ENCODE peak calls at places on chromosome X, in six cellular contexts. O is activated CD4-positive, alpha-beta T cell treated with anti-CD3 and anti-CD28 coated beads, Interleukin-2, amount 10 ng/mL, durations not matched to agents 7 days and 5 days; C is stimulated activated CD4-positive, alpha-beta T cell treated with anti-CD3 and anti-CD28 coated beads, Interleukin-12 subunit alpha, Interleukin-12 subunit beta, amount 100 ng/mL, for 4 hours; N is NCI-H226; V is HTR-8/SVneo; I is WTC11. X is an unnamed sample.

GRCh38 chrX:18955676-18956075 is 28.2 kb downstream of the PHKA2 start:
- DNase-seq in O (no peak), N (no peak), V (no peak), I (no peak), C (no peak), X (no peak)

GRCh38 chrX:154727418-154728323 is 23.2 kb downstream of the GAB3 start:
- DNase-seq in C (no peak), O (no peak), N (peak; percentile 75), I (no peak), V (no peak), X (no peak)

GRCh38 chrX:17591741-17592110 is 145.6 kb upstream of the SCML1 start:
- DNase-seq in V (peak; percentile 21), I (no peak), N (peak; percentile 52), C (no peak), O (no peak), X (no peak)

GRCh38 chrX:150649096-150649870 is 43.9 kb upstream of the MTMR1 start:
- DNase-seq in C (no peak), O (no peak), V (no peak), N (peak; percentile 1), I (no peak), X (no peak)

GRCh38 chrX:154804957-154805695 is at the start of gene MPP1:
- DNase-seq in O (peak; percentile 71), V (peak; percentile 9), C (peak; percentile 71), I (peak; percentile 66), N (peak; percentile 51), X (peak; percentile 87)

GRCh38 chrX:20527458-20528099 is 260.9 kb upstream of the RPS6KA3 start:
- DNase-seq in O (no peak), N (no peak), V (peak; percentile 37), C (no peak), I (no peak), X (no peak)

GRCh38 chrX:109374276-109374960 is 107.5 kb downstream of the GUCY2F start:
- DNase-seq in C (no peak), O (no peak), N (no peak), I (no peak), V (no peak), X (peak; percentile 47)

GRCh38 chrX:40006025-40007017 is 91.4 kb downstream of the BCOR start:
- DNase-seq in O (no peak), C (peak; percentile 39), V (no peak), I (peak; percentile 65), N (no peak), X (peak; percentile 91)

GRCh38 chrX:38798956-38799355 is 2.3 kb upstream of the MID1IP1 start:
- DNase-seq in V (no peak), I (no peak), C (no peak), N (no peak), O (no peak), X (no peak)

GRCh38 chrX:115696939-115697338 is 136.0 kb downstream of the PLS3 start:
- DNase-seq in O (no peak), I (no peak), C (no peak), V (no peak), N (no peak), X (no peak)

GRCh38 chrX:134949271-134949670 is 41.5 kb upstream of the SMIM10 start:
- DNase-seq in I (no peak), V (no peak), N (peak; percentile 54), O (no peak), C (no peak), X (no peak)

GRCh38 chrX:54045563-54046228 is 1.4 kb upstream of the PHF8 start:
- DNase-seq in N (no peak), O (no peak), V (no peak), I (no peak), C (no peak), X (no peak)

GRCh38 chrX:45850197-45850774 is 649.6 kb upstream of the DIPK2B start:
- DNase-seq in C (peak; percentile 15), I (peak; percentile 14), N (no peak), O (peak; percentile 28), V (no peak), X (peak; percentile 60)

GRCh38 chrX:47218920-47219815 is 687 bp downstream of the CDK16 start:
- DNase-seq in C (peak; percentile 47), I (peak; percentile 36), V (peak; percentile 10), N (peak; percentile 12), O (peak; percentile 50), X (peak; percentile 77)

GRCh38 chrX:7720519-7720918 is 122.5 kb upstream of the VCX start:
- DNase-seq in O (no peak), V (no peak), I (no peak), N (no peak), C (no peak), X (no peak)

GRCh38 chrX:13469963-13470679 is 99.3 kb upstream of the EGFL6 start:
- DNase-seq in C (no peak), N (no peak), I (no peak), O (no peak), V (no peak), X (no peak)

GRCh38 chrX:133053854-133054565 is 42.9 kb downstream of the USP26 start:
- DNase-seq in I (no peak), O (no peak), V (no peak), N (no peak), C (no peak), X (no peak)

GRCh38 chrX:21004835-21005234 is 369.4 kb upstream of the CNKSR2 start:
- DNase-seq in O (no peak), I (no peak), V (peak; percentile 17), N (peak; percentile 49), C (no peak), X (no peak)

GRCh38 chrX:150893936-150894335 is 4.5 kb downstream of the CD99L2 start:
- DNase-seq in V (no peak), C (no peak), O (no peak), I (no peak), N (no peak), X (no peak)

GRCh38 chrX:47991263-47992092 is 12.3 kb downstream of the ZNF182 start:
- DNase-seq in N (peak; percentile 13), I (no peak), V (no peak), C (no peak), O (no peak), X (no peak)

GRCh38 chrX:344371-344901 is 25.8 kb upstream of the GTPBP6 start:
- DNase-seq in I (peak; percentile 10), O (no peak), V (no peak), N (no peak), C (no peak), X (no peak)

GRCh38 chrX:40169193-40170086 is 71.7 kb upstream of the BCOR start:
- DNase-seq in C (peak; percentile 62), I (peak; percentile 80), V (no peak), N (no peak), O (peak; percentile 86), X (peak; percentile 96)

GRCh38 chrX:110267874-110268273 is 50.0 kb downstream of the AMMECR1 start:
- DNase-seq in C (no peak), V (no peak), I (no peak), N (no peak), O (no peak), X (no peak)

GRCh38 chrX:47585273-47585672 is 3.0 kb downstream of the TIMP1 start:
- DNase-seq in V (no peak), C (no peak), N (no peak), I (peak; percentile 44), O (no peak), X (no peak)

GRCh38 chrX:100939336-100939735 is 10.6 kb upstream of the XKRX start:
- DNase-seq in C (no peak), O (no peak), V (no peak), I (no peak), N (no peak), X (no peak)

GRCh38 chrX:120310861-120311631 is at the start of gene TMEM255A:
- DNase-seq in V (no peak), O (no peak), I (peak; percentile 25), C (no peak), N (no peak), X (peak; percentile 71)

GRCh38 chrX:44675364-44676024 is 132.8 kb upstream of the FUNDC1 start:
- DNase-seq in V (peak; percentile 69), N (peak; percentile 92), C (no peak), I (no peak), O (no peak), X (peak; percentile 38)

GRCh38 chrX:49930046-49930445 is 7.7 kb downstream of the CLCN5 start:
- DNase-seq in O (no peak), N (no peak), V (no peak), I (no peak), C (no peak), X (no peak)

GRCh38 chrX:16788477-16788876 is 2.2 kb downstream of the TXLNG start:
- DNase-seq in N (no peak), V (no peak), I (no peak), O (no peak), C (no peak), X (peak; percentile 18)